ENCODE peak calls at places on chromosomes 5 and 9, in five cellular contexts. S is IMR-90, U is body of pancreas, P is breast epithelium, M is transverse colon. B is an unnamed sample.

GRCh38 chr5:142910128-142910527 is 140.0 kb downstream of the ARHGAP26 start:
- DNase-seq in P (no peak), S (no peak), U (no peak), M (no peak), B (no peak)

GRCh38 chr5:169945831-169946261 is 34.4 kb downstream of the INSYN2B start:
- DNase-seq in U (peak), M (no peak), S (peak), P (peak), B (no peak)

GRCh38 chr5:479566-480319 is 36.8 kb downstream of the EXOC3 start:
- DNase-seq in S (no peak), P (no peak), U (no peak), M (no peak), B (peak)

GRCh38 chr5:133714161-133714915 is 102.0 kb upstream of the FSTL4 start:
- DNase-seq in S (no peak), M (no peak), U (no peak), P (no peak), B (no peak)

GRCh38 chr5:51811883-51812282 is 428.6 kb downstream of the ISL1 start:
- DNase-seq in U (no peak), M (no peak), P (no peak), S (no peak), B (no peak)

GRCh38 chr5:171617268-171617667 is 168.3 kb upstream of the SMIM23 start:
- DNase-seq in U (no peak), S (no peak), P (no peak), M (no peak), B (no peak)

GRCh38 chr5:59765446-59765845 is 128.1 kb downstream of the PDE4D start:
- DNase-seq in P (no peak), S (no peak), U (no peak), M (no peak), B (no peak)

GRCh38 chr5:52859619-52860018 is 71.9 kb downstream of the ITGA1 start:
- DNase-seq in M (no peak), S (peak), U (no peak), P (no peak), B (no peak)

GRCh38 chr5:91175708-91176107 is 207.4 kb downstream of the ARRDC3 start:
- DNase-seq in S (no peak), P (no peak), U (no peak), M (no peak), B (no peak)

GRCh38 chr9:92504881-92505280 is 22.6 kb upstream of the ASPN start:
- DNase-seq in S (peak), M (no peak), U (no peak), P (no peak), B (no peak)

GRCh38 chr5:127969651-127970050 is 113.9 kb upstream of the SLC12A2 start:
- DNase-seq in S (no peak), P (no peak), M (no peak), U (no peak), B (no peak)

GRCh38 chr9:91162784-91163440 is 198.8 kb downstream of the AUH start:
- DNase-seq in P (peak), M (peak), U (peak), S (no peak), B (peak)
- TF ChIP-seq POLR2A in P (no peak), M (peak), U (peak), S (no peak), B (no peak)

DNA sequence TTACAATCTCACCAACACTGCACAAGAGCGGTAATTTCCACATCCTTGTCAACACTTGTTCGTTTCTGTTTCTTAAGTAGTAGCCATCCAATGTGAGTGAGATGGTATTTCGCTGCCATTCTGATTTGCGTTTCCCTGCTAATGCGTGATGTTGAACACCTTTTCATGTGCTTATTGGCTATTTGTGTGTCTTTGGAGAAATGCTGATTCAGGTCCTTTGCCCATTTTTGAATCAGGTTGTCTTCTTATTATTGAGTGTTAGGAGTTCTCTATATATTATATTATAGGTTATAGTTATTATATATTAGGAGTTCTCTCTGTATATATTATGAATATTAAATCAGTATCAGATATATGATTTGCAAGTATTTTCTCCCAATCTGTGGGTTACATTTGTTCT is 59.9 kb upstream of the IRX4 start:
- DNase-seq in S (no peak), U (no peak), M (no peak), P (no peak), B (no peak)
- TF ChIP-seq POLR2A in S (no peak), U (no peak), M (no peak), P (no peak), B (no peak)

GRCh38 chr5:139137703-139138102 is 60.5 kb downstream of the SIL1 start:
- DNase-seq in S (peak), U (peak), M (peak), P (no peak), B (no peak)
- TF ChIP-seq POLR2A in S (no peak), U (no peak), M (no peak), P (no peak), B (no peak)

DNA sequence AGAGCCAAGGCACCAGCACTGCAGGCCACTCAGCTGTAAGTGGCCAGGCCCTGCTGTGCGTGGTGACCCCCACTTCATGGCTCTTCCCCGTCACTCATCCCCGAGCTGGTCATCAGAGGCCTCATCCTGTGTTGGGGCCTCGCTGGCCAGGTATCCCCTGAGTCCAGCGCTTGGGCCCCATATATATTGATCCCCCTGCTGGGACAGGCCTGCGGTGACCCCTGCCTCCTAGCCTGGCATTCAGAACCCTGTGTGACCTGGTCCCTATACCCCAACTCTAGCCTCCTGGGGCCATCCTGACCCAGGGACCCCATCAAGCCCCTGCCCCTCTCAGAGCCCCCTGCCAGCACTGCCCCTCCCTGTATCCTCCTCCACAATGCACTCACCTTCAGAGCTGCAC is 12.7 kb downstream of the GBGT1 start:
- DNase-seq in P (no peak), U (no peak), M (no peak), S (no peak), B (peak)
- TF ChIP-seq POLR2A in P (no peak), U (no peak), M (no peak), S (no peak), B (no peak)

GRCh38 chr5:132490484-132491367 is at the start of gene IRF1:
- DNase-seq in M (peak), P (peak), U (peak), S (peak), B (peak)

GRCh38 chr5:132488590-132488989 is 2.0 kb downstream of the IRF1 start:
- DNase-seq in U (no peak), M (no peak), S (no peak), P (no peak), B (no peak)

GRCh38 chr5:132489871-132490483 is 596 bp downstream of the IRF1 start:
- DNase-seq in U (peak), P (peak), M (peak), S (peak), B (peak)

GRCh38 chr5:132487841-132488555 is 2.6 kb downstream of the IRF1 start:
- DNase-seq in U (peak), P (peak), M (peak), S (no peak), B (peak)

GRCh38 chr5:132489051-132489770 is 1.4 kb downstream of the IRF1 start:
- DNase-seq in P (peak), U (peak), M (peak), S (no peak), B (peak)
- TF ChIP-seq POLR2A in P (no peak), U (no peak), M (no peak), S (no peak), B (no peak)

DNA sequence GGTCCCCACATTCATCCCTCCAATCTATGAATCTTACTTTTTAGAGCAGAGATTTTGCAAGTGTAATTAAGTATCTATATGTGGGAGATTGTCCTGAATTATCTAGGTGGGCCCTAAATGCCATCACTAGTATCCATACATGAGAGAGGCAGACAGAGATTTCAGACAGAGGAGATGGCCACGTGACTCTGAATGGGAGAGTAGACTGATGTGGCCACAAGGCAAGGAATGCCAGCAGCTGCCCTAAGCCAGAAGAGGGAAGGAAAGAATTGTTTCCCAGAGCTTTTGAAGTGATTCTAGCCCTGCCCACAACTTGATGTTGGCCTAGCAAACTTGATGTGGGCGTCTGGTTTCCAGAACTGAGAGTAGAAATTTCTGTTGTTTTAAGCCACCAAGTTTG is 90.1 kb upstream of the PCAT7 start:
- DNase-seq in P (no peak), U (no peak), S (no peak), M (no peak), B (no peak)
- TF ChIP-seq POLR2A in P (no peak), U (no peak), S (no peak), M (no peak), B (no peak)

GRCh38 chr9:123394291-123395235 is 38.6 kb downstream of the CRB2 start:
- DNase-seq in S (no peak), U (no peak), P (no peak), M (no peak), B (no peak)

GRCh38 chr9:123392802-123393201 is 36.8 kb downstream of the CRB2 start:
- DNase-seq in M (no peak), S (no peak), U (no peak), P (no peak), B (no peak)

GRCh38 chr9:123397975-123398374 is 42.0 kb downstream of the CRB2 start:
- DNase-seq in P (no peak), U (no peak), M (no peak), S (no peak), B (no peak)

GRCh38 chr9:123396007-123396511 is 40.1 kb downstream of the CRB2 start:
- DNase-seq in M (no peak), S (no peak), U (no peak), P (no peak), B (no peak)

GRCh38 chr9:123395276-123396006 is 39.4 kb downstream of the CRB2 start:
- DNase-seq in U (no peak), P (no peak), M (no peak), S (no peak), B (no peak)
- TF ChIP-seq POLR2A in U (no peak), P (no peak), M (no peak), S (no peak), B (no peak)

GRCh38 chr9:136723362-136723976 is 11.1 kb downstream of the DIPK1B start:
- DNase-seq in M (no peak), S (no peak), P (no peak), U (no peak), B (no peak)

GRCh38 chr9:136721339-136722092 is 9.1 kb downstream of the DIPK1B start:
- DNase-seq in U (no peak), M (no peak), P (no peak), S (peak), B (no peak)

GRCh38 chr9:136722969-136723356 is 10.6 kb downstream of the DIPK1B start:
- DNase-seq in S (no peak), M (no peak), P (no peak), U (no peak), B (no peak)

GRCh38 chr9:136720887-136721338 is 8.5 kb downstream of the DIPK1B start:
- DNase-seq in U (no peak), S (no peak), P (no peak), M (no peak), B (no peak)

DNA sequence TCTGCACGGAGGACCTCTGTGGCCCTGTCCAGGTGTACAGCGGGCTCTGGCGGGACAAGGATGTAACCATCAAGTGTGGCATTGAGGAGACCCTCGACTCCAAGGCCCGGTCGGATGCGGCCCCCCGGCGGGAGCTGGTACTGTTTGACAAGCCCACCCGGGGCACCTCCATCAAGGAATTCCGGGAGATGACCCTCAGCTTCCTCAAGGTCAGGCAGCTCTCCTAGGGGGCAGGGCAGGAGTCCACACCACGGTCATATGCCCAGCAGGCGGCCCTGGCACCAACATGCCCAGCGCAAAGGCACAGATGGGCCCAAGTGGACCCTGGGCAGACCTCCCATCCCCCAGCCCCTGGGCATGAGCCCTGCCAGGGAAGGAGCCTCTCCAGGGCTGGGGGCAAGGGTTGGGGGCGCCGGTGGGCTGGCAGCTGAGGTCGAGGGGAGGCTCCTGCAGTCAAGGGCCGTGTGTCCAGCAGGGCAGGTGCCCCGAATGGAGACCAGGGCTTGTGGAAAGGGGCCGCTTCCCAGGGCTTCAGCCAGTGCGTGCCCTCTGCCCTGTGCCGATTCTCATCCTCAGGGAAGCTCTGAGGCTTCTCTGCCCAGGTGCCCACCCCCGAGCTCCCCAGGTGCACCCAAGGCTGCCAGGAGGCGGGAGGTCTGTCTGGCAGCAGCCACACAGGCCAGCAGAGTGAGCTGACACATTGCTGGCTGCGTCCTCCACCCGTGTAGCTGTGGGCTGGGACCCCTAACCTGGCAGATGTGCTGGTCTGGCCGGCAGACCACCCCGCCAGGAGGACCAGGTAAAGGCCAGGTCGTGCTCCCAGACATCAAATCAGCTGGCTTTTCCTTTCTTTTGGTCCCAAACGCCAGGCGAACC is 10.0 kb downstream of the DIPK1B start:
- DNase-seq in P (no peak), U (no peak), M (no peak), S (no peak), B (no peak)
- TF ChIP-seq POLR2A in P (no peak), U (no peak), M (no peak), S (no peak), B (no peak)

GRCh38 chr9:122332083-122332482 is 38.7 kb upstream of the PTGS1 start:
- DNase-seq in M (no peak), U (no peak), S (no peak), P (no peak), B (no peak)
- TF ChIP-seq POLR2A in M (no peak), U (no peak), S (no peak), P (no peak), B (no peak)

B was measured in heart left ventricle.